ENCODE peak calls at places on chromosomes 2 and 18, in eight cellular contexts. One of them, this sample, is unnamed.

GRCh38 chr2:145980318-145980717 is 1460.4 kb upstream of the ZEB2 start:
- DNase-seq in spleen: no peak
- DNase-seq in suprapubic skin: no peak
- DNase-seq in right lobe of liver: no peak
- DNase-seq in gastrocnemius medialis: no peak
- DNase-seq in HCT116: no peak
- DNase-seq in K562: no peak
- DNase-seq in H54: no peak
- DNase-seq in this sample: no peak

GRCh38 chr18:23433360-23433759 is 19.7 kb upstream of the RIOK3 start:
- DNase-seq in right lobe of liver: no peak
- DNase-seq in gastrocnemius medialis: no peak
- DNase-seq in suprapubic skin: no peak
- DNase-seq in spleen: no peak
- DNase-seq in K562: peak; percentile 82
- DNase-seq in HCT116: no peak
- DNase-seq in H54: no peak
- DNase-seq in this sample: peak; percentile 82

GRCh38 chr2:9547272-9547991 is 8.2 kb downstream of the ADAM17 start:
- DNase-seq in right lobe of liver: no peak
- DNase-seq in HCT116: no peak
- DNase-seq in spleen: no peak
- DNase-seq in K562: no peak
- DNase-seq in gastrocnemius medialis: no peak
- DNase-seq in H54: peak; percentile 49
- DNase-seq in suprapubic skin: no peak
- DNase-seq in this sample: no peak

GRCh38 chr18:26192233-26192632 is 34.0 kb upstream of the TAF4B start:
- DNase-seq in HCT116: no peak
- DNase-seq in spleen: no peak
- DNase-seq in gastrocnemius medialis: no peak
- DNase-seq in suprapubic skin: no peak
- DNase-seq in H54: no peak
- DNase-seq in right lobe of liver: no peak
- DNase-seq in K562: no peak
- DNase-seq in this sample: no peak

GRCh38 chr2:73008261-73009159 is 63.0 kb downstream of the SFXN5 start:
- DNase-seq in right lobe of liver: no peak
- DNase-seq in HCT116: no peak
- DNase-seq in K562: no peak
- DNase-seq in H54: no peak
- DNase-seq in suprapubic skin: peak; percentile 62
- DNase-seq in gastrocnemius medialis: no peak
- DNase-seq in spleen: no peak
- DNase-seq in this sample: no peak

GRCh38 chr2:15275341-15275740 is 285.8 kb downstream of the NBAS start:
- DNase-seq in gastrocnemius medialis: no peak
- DNase-seq in H54: no peak
- DNase-seq in right lobe of liver: no peak
- DNase-seq in spleen: no peak
- DNase-seq in suprapubic skin: no peak
- DNase-seq in K562: no peak
- DNase-seq in HCT116: no peak
- DNase-seq in this sample: no peak

GRCh38 chr2:45688479-45689298 is 37.2 kb downstream of the PRKCE start:
- DNase-seq in right lobe of liver: no peak
- DNase-seq in H54: no peak
- DNase-seq in HCT116: no peak
- DNase-seq in K562: no peak
- DNase-seq in gastrocnemius medialis: no peak
- DNase-seq in spleen: no peak
- DNase-seq in suprapubic skin: no peak
- DNase-seq in this sample: no peak

GRCh38 chr2:143901185-143901842 is 618.6 kb downstream of the ZEB2 start:
- DNase-seq in H54: peak; percentile 26
- DNase-seq in right lobe of liver: no peak
- DNase-seq in HCT116: peak; percentile 51
- DNase-seq in gastrocnemius medialis: no peak
- DNase-seq in suprapubic skin: no peak
- DNase-seq in K562: no peak
- DNase-seq in spleen: no peak
- DNase-seq in this sample: no peak

GRCh38 chr18:2932247-2933181 is 80.4 kb downstream of the LPIN2 start:
- DNase-seq in K562: peak; percentile 59
- DNase-seq in spleen: no peak
- DNase-seq in right lobe of liver: no peak
- DNase-seq in suprapubic skin: no peak
- DNase-seq in HCT116: peak; percentile 34
- DNase-seq in H54: no peak
- DNase-seq in gastrocnemius medialis: no peak
- DNase-seq in this sample: peak; percentile 89

GRCh38 chr2:218897394-218898108 is 16.9 kb downstream of the WNT10A start:
- DNase-seq in gastrocnemius medialis: no peak
- DNase-seq in spleen: peak; percentile 84
- DNase-seq in K562: peak; percentile 3
- DNase-seq in HCT116: no peak
- DNase-seq in H54: no peak
- DNase-seq in right lobe of liver: no peak
- DNase-seq in suprapubic skin: no peak
- DNase-seq in this sample: no peak

GRCh38 chr2:218894168-218895157 is 13.8 kb downstream of the WNT10A start:
- DNase-seq in K562: no peak
- DNase-seq in HCT116: no peak
- DNase-seq in suprapubic skin: no peak
- DNase-seq in gastrocnemius medialis: no peak
- DNase-seq in H54: no peak
- DNase-seq in right lobe of liver: no peak
- DNase-seq in spleen: no peak
- DNase-seq in this sample: no peak

GRCh38 chr2:218896501-218897393 is 16.1 kb downstream of the WNT10A start:
- DNase-seq in H54: peak; percentile 89
- DNase-seq in HCT116: no peak
- DNase-seq in right lobe of liver: no peak
- DNase-seq in spleen: peak; percentile 90
- DNase-seq in K562: no peak
- DNase-seq in suprapubic skin: no peak
- DNase-seq in gastrocnemius medialis: no peak
- DNase-seq in this sample: no peak

GRCh38 chr2:218895326-218895725 is 14.7 kb downstream of the WNT10A start:
- DNase-seq in spleen: no peak
- DNase-seq in right lobe of liver: no peak
- DNase-seq in K562: no peak
- DNase-seq in gastrocnemius medialis: no peak
- DNase-seq in HCT116: no peak
- DNase-seq in H54: no peak
- DNase-seq in suprapubic skin: no peak
- DNase-seq in this sample: no peak

DNA sequence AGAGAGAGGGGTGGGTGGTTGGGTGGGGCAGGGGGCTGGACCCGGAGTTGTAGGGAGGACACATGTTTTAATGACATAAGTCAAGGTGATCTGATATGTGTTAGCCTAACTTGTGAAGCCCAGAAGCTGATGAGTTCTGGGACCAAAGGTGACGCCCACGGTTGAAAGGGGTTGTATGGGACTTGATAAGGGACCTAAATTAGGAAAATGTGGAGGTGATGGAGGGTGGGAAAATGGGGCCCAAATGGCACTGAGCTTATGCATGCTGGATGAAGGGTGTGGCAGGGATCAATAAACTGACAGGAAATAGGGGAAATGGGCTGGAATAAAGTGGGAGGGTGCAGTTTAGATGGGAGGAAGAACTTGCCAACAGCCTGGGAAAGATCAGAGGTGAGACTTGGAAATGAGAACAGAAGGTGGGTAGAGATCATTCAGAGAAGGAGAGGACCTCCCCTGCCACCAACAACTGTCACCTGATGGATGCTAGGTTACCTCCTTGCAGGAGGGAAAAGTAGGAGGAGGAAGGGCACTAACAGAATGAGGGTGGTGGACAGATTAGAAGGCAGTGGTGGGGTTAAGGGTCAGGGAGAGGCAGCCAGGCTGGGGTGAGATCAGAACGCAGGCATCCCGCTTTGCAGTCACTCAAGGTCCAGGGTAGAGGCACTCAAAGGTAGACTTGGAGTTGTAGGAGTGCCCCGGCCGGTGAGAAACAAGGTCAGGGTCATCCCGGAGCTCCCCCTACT is 15.3 kb downstream of the WNT10A start:
- DNase-seq in H54: no peak
- DNase-seq in right lobe of liver: no peak
- DNase-seq in HCT116: no peak
- DNase-seq in gastrocnemius medialis: no peak
- DNase-seq in spleen: no peak
- DNase-seq in suprapubic skin: no peak
- DNase-seq in K562: no peak
- DNase-seq in this sample: no peak
- TF ChIP-seq POLR2A in H54: no peak
- TF ChIP-seq POLR2A in right lobe of liver: no peak
- TF ChIP-seq POLR2A in HCT116: no peak
- TF ChIP-seq POLR2A in gastrocnemius medialis: no peak
- TF ChIP-seq POLR2A in spleen: no peak
- TF ChIP-seq POLR2A in suprapubic skin: no peak
- TF ChIP-seq POLR2A in K562: no peak
- TF ChIP-seq POLR2A in this sample: no peak

GRCh38 chr18:79791141-79791972 is 6.4 kb upstream of the KCNG2 start:
- DNase-seq in gastrocnemius medialis: peak; percentile 11
- DNase-seq in right lobe of liver: no peak
- DNase-seq in H54: peak; percentile 48
- DNase-seq in suprapubic skin: no peak
- DNase-seq in K562: no peak
- DNase-seq in spleen: peak; percentile 81
- DNase-seq in HCT116: no peak
- DNase-seq in this sample: peak; percentile 45
- TF ChIP-seq POLR2A in gastrocnemius medialis: no peak
- TF ChIP-seq POLR2A in right lobe of liver: no peak
- TF ChIP-seq POLR2A in H54: no peak
- TF ChIP-seq POLR2A in suprapubic skin: no peak
- TF ChIP-seq POLR2A in K562: no peak
- TF ChIP-seq POLR2A in spleen: no peak
- TF ChIP-seq POLR2A in HCT116: no peak
- TF ChIP-seq POLR2A in this sample: no peak

DNA sequence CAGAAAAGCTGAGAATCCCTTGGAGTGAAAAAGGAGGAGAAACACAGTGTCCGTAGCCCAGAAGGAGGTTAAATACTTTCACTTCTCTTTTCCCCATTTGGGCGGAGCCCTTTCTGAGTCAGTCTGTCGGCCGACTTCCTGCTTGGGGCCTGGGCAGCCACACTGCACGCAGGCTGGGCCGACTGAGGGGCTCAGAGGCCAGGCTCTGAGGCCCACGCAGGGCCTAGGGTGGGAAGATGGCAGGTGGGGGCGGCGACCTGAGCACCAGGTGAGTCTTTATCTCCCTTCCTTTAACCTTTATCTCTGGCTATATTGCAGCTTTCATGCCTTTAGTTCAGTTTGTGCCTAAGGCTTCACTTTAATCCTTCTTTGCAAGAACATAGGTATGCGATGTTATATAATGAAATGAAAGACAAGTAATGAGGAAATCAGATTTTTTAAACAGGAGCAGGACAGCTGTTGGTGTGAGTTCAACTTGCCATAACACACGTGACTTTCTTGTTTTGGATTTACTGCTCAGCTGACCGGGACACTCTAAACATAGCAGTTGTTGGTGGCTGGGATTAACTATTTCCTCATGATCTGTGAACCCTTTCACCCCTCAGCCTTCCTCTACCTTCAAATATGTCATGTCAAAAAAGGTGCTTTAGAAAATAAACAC is at the start of gene SP100:
- DNase-seq in suprapubic skin: no peak
- DNase-seq in K562: peak; percentile 49
- DNase-seq in gastrocnemius medialis: peak; percentile 56
- DNase-seq in right lobe of liver: peak; percentile 84
- DNase-seq in HCT116: peak; percentile 28
- DNase-seq in H54: peak; percentile 47
- DNase-seq in spleen: peak; percentile 95
- DNase-seq in this sample: peak; percentile 89
- TF ChIP-seq POLR2A in suprapubic skin: peak; percentile 38
- TF ChIP-seq POLR2A in K562: peak; percentile 79
- TF ChIP-seq POLR2A in gastrocnemius medialis: peak; percentile 53
- TF ChIP-seq POLR2A in right lobe of liver: peak; percentile 82
- TF ChIP-seq POLR2A in HCT116: peak; percentile 54
- TF ChIP-seq POLR2A in H54: peak; percentile 63
- TF ChIP-seq POLR2A in spleen: peak; percentile 79
- TF ChIP-seq POLR2A in this sample: peak; percentile 87

GRCh38 chr2:86107031-86107430 is 996 bp downstream of the PTCD3 start:
- DNase-seq in spleen: no peak
- DNase-seq in right lobe of liver: no peak
- DNase-seq in suprapubic skin: no peak
- DNase-seq in gastrocnemius medialis: no peak
- DNase-seq in K562: no peak
- DNase-seq in H54: no peak
- DNase-seq in HCT116: no peak
- DNase-seq in this sample: peak; percentile 46

GRCh38 chr2:86102157-86102556 is 3.5 kb downstream of the POLR1A start:
- DNase-seq in right lobe of liver: no peak
- DNase-seq in K562: no peak
- DNase-seq in suprapubic skin: no peak
- DNase-seq in H54: no peak
- DNase-seq in gastrocnemius medialis: no peak
- DNase-seq in HCT116: no peak
- DNase-seq in spleen: no peak
- DNase-seq in this sample: no peak

GRCh38 chr2:86105969-86106945 is at the start of gene PTCD3:
- DNase-seq in K562: peak; percentile 91
- DNase-seq in H54: peak; percentile 69
- DNase-seq in HCT116: peak; percentile 93
- DNase-seq in spleen: peak; percentile 98
- DNase-seq in right lobe of liver: peak; percentile 94
- DNase-seq in gastrocnemius medialis: peak; percentile 93
- DNase-seq in suprapubic skin: peak; percentile 97
- DNase-seq in this sample: peak; percentile 97

DNA sequence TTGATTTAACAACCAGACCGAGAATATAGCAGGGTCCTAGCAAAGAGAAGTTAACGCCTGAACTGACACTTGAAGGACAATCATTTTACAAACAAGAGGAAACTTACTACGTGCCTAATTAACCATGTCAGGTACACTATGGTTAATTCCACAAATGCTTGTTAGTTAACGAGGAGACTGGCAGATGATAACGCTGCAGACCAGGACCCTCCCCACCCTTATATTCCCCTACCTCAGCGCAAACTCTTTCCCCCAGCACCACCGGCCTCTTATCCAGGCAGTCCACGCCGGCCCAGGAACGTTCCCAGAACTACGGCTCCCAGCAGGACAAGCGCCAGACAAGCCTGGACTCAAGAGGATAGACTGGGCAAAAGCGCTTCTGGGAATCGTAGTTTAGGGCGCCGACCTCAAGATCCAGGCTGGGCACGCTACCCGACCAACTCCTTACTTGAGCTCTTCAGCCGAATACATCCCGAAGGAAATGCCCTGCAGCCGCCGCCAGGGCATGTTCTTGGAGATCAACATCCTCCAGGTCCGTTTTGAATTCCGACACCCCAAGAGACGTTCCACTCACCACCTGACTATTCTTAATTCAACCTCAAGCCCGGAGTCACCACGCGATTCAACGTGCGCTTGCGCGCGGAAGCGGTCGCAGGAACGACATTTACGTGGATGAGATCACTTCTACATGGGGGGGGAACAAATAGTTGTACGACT is at the start of gene POLR1A:
- DNase-seq in right lobe of liver: peak; percentile 89
- DNase-seq in suprapubic skin: peak; percentile 94
- DNase-seq in spleen: peak; percentile 94
- DNase-seq in HCT116: peak; percentile 87
- DNase-seq in K562: peak; percentile 80
- DNase-seq in H54: peak; percentile 59
- DNase-seq in gastrocnemius medialis: peak; percentile 90
- DNase-seq in this sample: peak; percentile 94
- TF ChIP-seq POLR2A in right lobe of liver: no peak
- TF ChIP-seq POLR2A in suprapubic skin: no peak
- TF ChIP-seq POLR2A in spleen: no peak
- TF ChIP-seq POLR2A in HCT116: no peak
- TF ChIP-seq POLR2A in K562: peak; percentile 66
- TF ChIP-seq POLR2A in H54: no peak
- TF ChIP-seq POLR2A in gastrocnemius medialis: no peak
- TF ChIP-seq POLR2A in this sample: no peak